ENCODE peak calls at places on chromosomes 4 and X, in five cellular contexts. O is ACHN, H is B cell, P is choroid plexus epithelial cell, V is skeletal muscle cell. R is an unnamed sample.

GRCh38 chr4:184911310-184911709 is 85.5 kb upstream of the ACSL1 start:
- DNase-seq in O (no peak), V (peak), P (peak), H (no peak), R (peak)

GRCh38 chrX:38151426-38151825 is 69.2 kb downstream of the SRPX start:
- DNase-seq in O (no peak), V (peak), H (no peak), P (peak), R (no peak)

GRCh38 chr4:1939664-1940509 is 68.7 kb downstream of the NSD2 start:
- DNase-seq in O (no peak), V (peak), H (no peak), P (peak), R (peak)

GRCh38 chr4:65668201-65669007 is 1.9 kb downstream of the EPHA5 start:
- DNase-seq in P (peak), H (no peak), O (no peak), V (no peak), R (no peak)

GRCh38 chrX:128804828-128805227 is 718.5 kb downstream of the SMARCA1 start:
- DNase-seq in V (no peak), O (no peak), H (no peak), P (no peak), R (no peak)

GRCh38 chr4:88737304-88738015 is 39.8 kb upstream of the NAP1L5 start:
- DNase-seq in O (peak), P (peak), V (peak), H (peak), R (no peak)

GRCh38 chrX:122622800-122623199 is 561.3 kb upstream of the GRIA3 start:
- DNase-seq in P (no peak), V (no peak), O (no peak), H (no peak), R (peak)

GRCh38 chrX:118346258-118347094 is 570 bp downstream of the WDR44 start:
- DNase-seq in V (no peak), P (no peak), O (peak), H (peak), R (no peak)

GRCh38 chrX:13307041-13307440 is 12.8 kb downstream of the ATXN3L start:
- DNase-seq in V (no peak), H (no peak), P (peak), O (no peak), R (no peak)